ENCODE peak calls at places on chromosomes 11 and 22, in seven cellular contexts. G, Y, A, O, Z, N and I are unnamed samples.

GRCh38 chr22:20858615-20859416 is at the start of the genes PI4KA and SNAP29:
- DNase-seq in N (peak; percentile 94), A (peak; percentile 93), Y (peak; percentile 98), Z (peak; percentile 100), O (peak; percentile 95), G (peak; percentile 98), I (peak; percentile 85)

GRCh38 chr11:13786688-13787087 is 118.2 kb downstream of the FAR1 start:
- DNase-seq in Z (no peak), Y (no peak), N (no peak), O (no peak), A (no peak), G (no peak), I (no peak)

GRCh38 chr11:34926101-34926830 is 9.8 kb downstream of the PDHX start:
- DNase-seq in N (peak; percentile 8), G (peak; percentile 76), A (peak; percentile 75), Z (peak; percentile 21), Y (peak; percentile 58), O (no peak), I (peak; percentile 59)

GRCh38 chr22:29692327-29692640 is 27.5 kb upstream of the CABP7 start:
- DNase-seq in Z (no peak), O (no peak), N (no peak), Y (no peak), G (no peak), A (no peak), I (no peak)

GRCh38 chr11:8459711-8460399 is 134.2 kb downstream of the STK33 start:
- DNase-seq in O (no peak), Z (no peak), Y (no peak), A (no peak), N (no peak), G (no peak), I (no peak)

GRCh38 chr11:46677991-46678740 is 22.3 kb downstream of the ARHGAP1 start:
- DNase-seq in Y (no peak), Z (no peak), A (no peak), G (no peak), O (no peak), N (no peak), I (no peak)

GRCh38 chr22:50611341-50612060 is 10.9 kb downstream of the MAPK8IP2 start:
- DNase-seq in O (no peak), Y (no peak), Z (no peak), A (no peak), G (no peak), N (no peak), I (no peak)

GRCh38 chr11:35619754-35620640 is 1.7 kb downstream of the FJX1 start:
- DNase-seq in Z (peak; percentile 29), O (no peak), A (peak; percentile 40), G (peak; percentile 25), Y (peak; percentile 89), N (peak; percentile 43), I (peak; percentile 22)

GRCh38 chr11:131889760-131890620 is 519.6 kb downstream of the NTM start:
- DNase-seq in N (no peak), Y (peak; percentile 73), O (no peak), A (no peak), G (peak; percentile 44), Z (no peak), I (no peak)

GRCh38 chr11:13183094-13183825 is 94.3 kb upstream of the BMAL1 start:
- DNase-seq in A (peak; percentile 57), Y (peak; percentile 43), G (peak; percentile 61), N (peak; percentile 22), O (no peak), Z (peak; percentile 26), I (peak; percentile 39)

GRCh38 chr22:39311592-39312400 is 7.6 kb downstream of the RPL3 start:
- DNase-seq in O (no peak), G (no peak), Z (no peak), A (no peak), N (no peak), Y (peak; percentile 60), I (no peak)

GRCh38 chr22:23376256-23376655 is 195.9 kb downstream of the BCR start:
- DNase-seq in G (no peak), A (no peak), Y (peak; percentile 75), O (no peak), N (peak; percentile 17), Z (peak; percentile 74), I (no peak)

GRCh38 chr22:29801153-29801552 is 34.0 kb downstream of the UQCR10 start:
- DNase-seq in Z (no peak), Y (peak; percentile 36), N (no peak), G (no peak), O (no peak), A (no peak), I (no peak)

GRCh38 chr11:19929655-19930054 is 217.0 kb downstream of the NAV2 start:
- DNase-seq in O (no peak), Z (no peak), G (peak; percentile 33), A (no peak), N (no peak), Y (no peak), I (no peak)

GRCh38 chr11:128188346-128189115 is 398.8 kb downstream of the ETS1 start:
- DNase-seq in N (no peak), G (no peak), Y (peak; percentile 24), O (no peak), Z (no peak), A (no peak), I (no peak)

GRCh38 chr11:129815596-129816461 is at the start of gene TMEM45B:
- DNase-seq in G (no peak), Y (peak; percentile 67), N (peak; percentile 57), Z (no peak), O (no peak), A (peak; percentile 74), I (peak; percentile 12)

GRCh38 chr22:36948273-36949055 is 35.0 kb downstream of the CSF2RB start:
- DNase-seq in G (no peak), O (no peak), Y (no peak), A (no peak), N (no peak), Z (no peak), I (no peak)

GRCh38 chr11:119529936-119530335 is 107.0 kb upstream of the THY1 start:
- DNase-seq in N (no peak), O (no peak), Z (no peak), Y (no peak), G (no peak), A (no peak), I (no peak)

GRCh38 chr11:130076774-130077481 is 7.2 kb downstream of the APLP2 start:
- DNase-seq in N (no peak), Z (no peak), A (no peak), Y (peak; percentile 47), G (no peak), O (no peak), I (no peak)

GRCh38 chr11:120267319-120267718 is 27.4 kb downstream of the POU2F3 start:
- DNase-seq in Y (no peak), O (no peak), Z (no peak), N (no peak), A (no peak), G (no peak), I (no peak)

GRCh38 chr22:48587236-48587865 is 1240.3 kb downstream of the BRD1 start:
- DNase-seq in Z (no peak), O (no peak), Y (no peak), G (no peak), A (no peak), N (no peak), I (no peak)

GRCh38 chr11:112391086-112391485 is 130.4 kb upstream of the PLET1 start:
- DNase-seq in G (no peak), Z (no peak), A (no peak), N (no peak), O (no peak), Y (no peak), I (no peak)

GRCh38 chr11:68331338-68331947 is 19.1 kb downstream of the LRP5 start:
- DNase-seq in A (no peak), N (no peak), G (no peak), Z (no peak), O (no peak), Y (no peak), I (no peak)

GRCh38 chr22:26845016-26845728 is 187.8 kb downstream of the MIAT start:
- DNase-seq in O (no peak), Y (no peak), G (no peak), N (no peak), Z (no peak), A (peak; percentile 67), I (no peak)

GRCh38 chr11:107898270-107898669 is 30.0 kb upstream of the RAB39A start:
- DNase-seq in Y (peak; percentile 62), O (no peak), A (no peak), Z (peak; percentile 51), G (peak; percentile 57), N (no peak), I (no peak)

GRCh38 chr11:1233351-1234053 is 10.6 kb downstream of the MUC5B start:
- DNase-seq in G (no peak), N (no peak), A (no peak), O (no peak), Z (peak; percentile 36), Y (no peak), I (no peak)

GRCh38 chr11:8070417-8071101 is 10.5 kb upstream of the TUB start:
- DNase-seq in N (no peak), Y (peak; percentile 60), G (peak; percentile 74), A (peak; percentile 28), Z (peak; percentile 70), O (no peak), I (no peak)

GRCh38 chr22:33510429-33510904 is 409.8 kb downstream of the LARGE1 start:
- DNase-seq in Y (no peak), O (no peak), A (no peak), Z (no peak), N (no peak), G (no peak), I (no peak)

GRCh38 chr11:79864882-79865281 is 424.1 kb upstream of the TENM4 start:
- DNase-seq in O (no peak), G (no peak), N (peak; percentile 44), Z (no peak), A (no peak), Y (no peak), I (no peak)

GRCh38 chr22:36026741-36027140 is 1.9 kb downstream of the RBFOX2 start:
- DNase-seq in N (peak; percentile 16), Y (peak; percentile 61), A (no peak), Z (peak; percentile 21), O (no peak), G (peak; percentile 68), I (no peak)

GRCh38 chr11:86172894-86173293 is 71.7 kb upstream of the EED start:
- DNase-seq in G (no peak), A (no peak), Y (no peak), Z (no peak), N (no peak), O (no peak), I (no peak)